ENCODE peak calls at places on chromosomes 3 and 15, in five cellular contexts. Y is trophoblast cell, P is mesenchymal stem cell, L is IMR-90, O is H1. Z is an unnamed sample.

GRCh38 chr15:51334011-51334426 is 4.4 kb downstream of the CYP19A1 start:
- DNase-seq in Y (no peak), P (no peak), L (no peak), O (no peak), Z (no peak)

GRCh38 chr15:48748535-48748934 is 62.3 kb downstream of the CEP152 start:
- DNase-seq in Y (no peak), P (peak), L (peak), O (no peak), Z (no peak)

GRCh38 chr15:91302588-91303439 is 202.8 kb downstream of the SV2B start:
- DNase-seq in Y (peak), P (peak), L (peak), O (peak), Z (peak)

GRCh38 chr3:117893638-117894037 is 1141.0 kb downstream of the IGSF11 start:
- DNase-seq in Y (no peak), P (no peak), L (no peak), O (no peak), Z (no peak)

GRCh38 chr15:76972420-76973361 is 22.2 kb upstream of the PSTPIP1 start:
- DNase-seq in Y (no peak), P (peak), L (peak), O (no peak), Z (no peak)

GRCh38 chr15:93058128-93058527 is 30.9 kb downstream of the RGMA start:
- DNase-seq in Y (no peak), P (no peak), L (no peak), O (no peak), Z (no peak)

GRCh38 chr3:66017084-66017990 is 21.4 kb downstream of the MAGI1 start:
- DNase-seq in Y (no peak), P (no peak), L (no peak), O (no peak), Z (no peak)

GRCh38 chr3:65338571-65338970 is 650.8 kb upstream of the ADAMTS9 start:
- DNase-seq in Y (no peak), P (peak), L (peak), O (no peak), Z (no peak)

GRCh38 chr15:97684249-97684648 is 276.3 kb upstream of the ARRDC4 start:
- DNase-seq in Y (no peak), P (no peak), L (no peak), O (no peak), Z (no peak)

GRCh38 chr3:36434682-36435426 is 54.5 kb downstream of the STAC start:
- DNase-seq in Y (no peak), P (no peak), L (no peak), O (no peak), Z (no peak)

GRCh38 chr15:75211436-75212199 is 9.9 kb downstream of the C15orf39 start:
- DNase-seq in Y (no peak), P (no peak), L (no peak), O (no peak), Z (no peak)

GRCh38 chr15:57376695-57377477 is 581 bp downstream of the CGNL1 start:
- DNase-seq in Y (peak), P (peak), L (peak), O (no peak), Z (peak)

GRCh38 chr3:37994639-37994972 is 4.0 kb downstream of the VILL start:
- DNase-seq in Y (no peak), P (no peak), L (no peak), O (no peak), Z (no peak)

GRCh38 chr3:55742027-55742710 is 255.1 kb upstream of the WNT5A start:
- DNase-seq in Y (no peak), P (no peak), L (peak), O (no peak), Z (no peak)

GRCh38 chr3:12601072-12601471 is 44.2 kb downstream of the MKRN2 start:
- DNase-seq in Y (no peak), P (no peak), L (no peak), O (no peak), Z (no peak)

GRCh38 chr15:101652783-101653430 is 726 bp upstream of the TM2D3 start:
- DNase-seq in Y (no peak), P (no peak), L (no peak), O (no peak), Z (peak)

GRCh38 chr15:73583568-73583967 is 49.6 kb downstream of the NPTN start:
- DNase-seq in Y (no peak), P (no peak), L (no peak), O (no peak), Z (no peak)

GRCh38 chr3:107756649-107757048 is 233.9 kb downstream of the BBX start:
- DNase-seq in Y (no peak), P (peak), L (peak), O (no peak), Z (no peak)

GRCh38 chr3:107939621-107940236 is 151.1 kb downstream of the CD47 start:
- DNase-seq in Y (no peak), P (no peak), L (no peak), O (no peak), Z (no peak)

GRCh38 chr3:56864886-56865527 is 63.3 kb upstream of the ARHGEF3 start:
- DNase-seq in Y (no peak), P (no peak), L (no peak), O (no peak), Z (no peak)

GRCh38 chr15:96121521-96121920 is 209.0 kb upstream of the NR2F2 start:
- DNase-seq in Y (peak), P (peak), L (peak), O (no peak), Z (no peak)

GRCh38 chr3:25033407-25034029 is 394.5 kb upstream of the RARB start:
- DNase-seq in Y (peak), P (peak), L (peak), O (peak), Z (peak)

GRCh38 chr3:64575211-64575844 is 112.5 kb downstream of the ADAMTS9 start:
- DNase-seq in Y (peak), P (peak), L (peak), O (no peak), Z (peak)

GRCh38 chr3:193872265-193872753 is 263.6 kb upstream of the HES1 start:
- DNase-seq in Y (peak), P (peak), L (peak), O (no peak), Z (peak)

GRCh38 chr3:45988100-45988761 is 7.4 kb downstream of the FYCO1 start:
- DNase-seq in Y (no peak), P (no peak), L (no peak), O (no peak), Z (no peak)

GRCh38 chr3:124967964-124968363 is 33.4 kb upstream of the MUC13 start:
- DNase-seq in Y (no peak), P (no peak), L (no peak), O (no peak), Z (no peak)

GRCh38 chr3:126353694-126354321 is 3.4 kb downstream of the KLF15 start:
- DNase-seq in Y (no peak), P (no peak), L (no peak), O (no peak), Z (no peak)

GRCh38 chr3:185716436-185717090 is 108.3 kb downstream of the IGF2BP2 start:
- DNase-seq in Y (no peak), P (no peak), L (no peak), O (no peak), Z (peak)

GRCh38 chr3:196499061-196499460 is 4.5 kb downstream of the RNF168 start:
- DNase-seq in Y (peak), P (peak), L (peak), O (no peak), Z (peak)

GRCh38 chr3:112653209-112653871 is 12.4 kb upstream of the CCDC80 start:
- DNase-seq in Y (peak), P (peak), L (peak), O (no peak), Z (no peak)

GRCh38 chr3:86562095-86562494 is 428.9 kb downstream of the VGLL3 start:
- DNase-seq in Y (no peak), P (no peak), L (no peak), O (no peak), Z (no peak)

GRCh38 chr3:25653322-25653721 is 11.4 kb downstream of the TOP2B start:
- DNase-seq in Y (no peak), P (no peak), L (no peak), O (no peak), Z (no peak)

GRCh38 chr3:89742546-89742945 is 635.1 kb downstream of the EPHA3 start:
- DNase-seq in Y (no peak), P (no peak), L (no peak), O (no peak), Z (no peak)

GRCh38 chr3:107813066-107813465 is 277.8 kb downstream of the CD47 start:
- DNase-seq in Y (peak), P (no peak), L (peak), O (no peak), Z (no peak)

GRCh38 chr3:133488785-133489367 is 84.6 kb upstream of the CDV3 start:
- DNase-seq in Y (peak), P (peak), L (peak), O (no peak), Z (peak)

GRCh38 chr3:45180051-45180450 is 33.9 kb upstream of the CDCP1 start:
- DNase-seq in Y (peak), P (peak), L (peak), O (no peak), Z (peak)

DNA sequence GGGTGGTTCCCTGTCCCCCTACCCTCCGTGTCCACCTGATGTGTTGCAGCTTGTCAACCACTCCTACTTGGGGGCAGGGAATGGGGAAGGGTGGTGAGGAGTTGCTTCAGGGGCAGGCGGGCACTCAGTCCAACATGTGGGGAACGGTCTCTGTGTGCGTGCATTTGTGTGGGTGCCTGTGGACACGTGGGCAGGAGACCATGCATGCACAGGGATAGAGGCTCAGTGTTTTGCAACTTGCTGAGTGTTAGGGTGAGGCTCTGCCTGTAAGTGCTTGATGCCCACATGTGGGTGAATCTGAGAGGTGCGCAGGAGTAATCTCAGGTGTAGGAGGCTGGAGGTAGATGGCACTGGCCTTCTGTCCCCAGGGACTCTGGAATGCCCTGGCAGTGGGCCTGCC is 24.4 kb upstream of the TMEM115 start:
- DNase-seq in Y (no peak), P (no peak), L (no peak), O (no peak), Z (no peak)
- H2BK5ac ChIP-seq in Y (no peak), P (no peak), L (no peak), O (no peak), Z (no peak)

GRCh38 chr3:49509028-49509561 is 39.0 kb downstream of the DAG1 start:
- DNase-seq in Y (no peak), P (no peak), L (no peak), O (no peak), Z (no peak)
- H3K27ac ChIP-seq in Y (no peak), P (no peak), L (no peak), O (no peak), Z (no peak)

GRCh38 chr3:69370945-69371301 is 15.0 kb downstream of the FRMD4B start:
- DNase-seq in Y (peak), P (no peak), L (no peak), O (no peak), Z (peak)
- H2BK5ac ChIP-seq in Y (no peak), P (no peak), L (no peak), O (no peak), Z (no peak)

GRCh38 chr3:100953103-100953502 is 40.1 kb downstream of the ABI3BP start:
- DNase-seq in Y (no peak), P (no peak), L (no peak), O (no peak), Z (no peak)

GRCh38 chr3:100956276-100956675 is 36.9 kb downstream of the ABI3BP start:
- DNase-seq in Y (no peak), P (no peak), L (no peak), O (no peak), Z (no peak)

GRCh38 chr3:100954199-100954935 is 38.9 kb downstream of the ABI3BP start:
- DNase-seq in Y (peak), P (no peak), L (peak), O (no peak), Z (no peak)

GRCh38 chr3:100954990-100955389 is 38.2 kb downstream of the ABI3BP start:
- DNase-seq in Y (peak), P (peak), L (peak), O (no peak), Z (no peak)

DNA sequence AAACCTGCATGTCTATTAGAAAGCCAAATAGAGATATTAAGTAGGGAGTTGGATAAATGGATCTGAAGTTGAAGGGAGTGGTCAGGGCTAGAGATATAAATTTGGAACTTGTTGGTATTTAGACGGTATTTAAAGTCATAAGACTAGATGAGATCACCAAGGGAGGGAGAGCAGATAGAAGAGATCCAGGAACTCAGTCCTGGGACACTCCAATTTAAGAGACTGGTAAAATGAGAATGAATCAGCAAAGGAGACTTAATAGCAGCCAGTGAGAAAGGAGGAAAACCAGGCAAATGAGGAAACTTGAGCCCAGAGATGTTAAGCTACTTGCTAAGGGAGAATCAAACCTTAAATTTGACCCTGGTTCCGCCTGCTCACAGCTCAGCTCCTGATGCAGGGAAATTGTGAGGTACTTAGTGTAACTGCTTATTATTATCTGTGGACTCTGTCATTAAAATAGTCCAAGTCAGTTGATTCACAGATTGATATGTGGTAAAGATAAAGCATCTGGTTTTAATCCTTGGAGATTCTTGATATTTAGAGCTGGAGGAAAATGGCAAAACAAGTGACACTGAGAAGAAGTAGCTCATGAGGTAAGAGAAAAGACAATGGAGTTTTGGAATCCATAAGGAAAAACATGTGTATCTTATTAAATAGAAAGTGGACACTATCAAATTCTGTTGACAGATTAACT is 35.7 kb downstream of the ABI3BP start:
- DNase-seq in Y (no peak), P (no peak), L (peak), O (no peak), Z (no peak)
- H3K27ac ChIP-seq in Y (no peak), P (no peak), L (no peak), O (no peak), Z (no peak)

GRCh38 chr3:78165876-78166275 is 1126.0 kb downstream of the ROBO2 start:
- DNase-seq in Y (no peak), P (no peak), L (no peak), O (no peak), Z (no peak)
- H2BK5ac ChIP-seq in Y (no peak), P (no peak), L (no peak), O (no peak), Z (no peak)

GRCh38 chr15:62644216-62644873 is 398.2 kb upstream of the TPM1 start:
- DNase-seq in Y (no peak), P (no peak), L (no peak), O (no peak), Z (no peak)
- H3K27ac ChIP-seq in Y (no peak), P (no peak), L (no peak), O (no peak), Z (no peak)